ENCODE peak calls at places on chromosomes 13 and 19, in ten cellular contexts. J is WTC11; M is AG10803; K is mesendoderm; W is aorta; S is stimulated activated CD4-positive, alpha-beta T cell treated with anti-CD3 and anti-CD28 coated beads, Interleukin-1b, Interleukin-23, amount 100 ng/mL, for 1 hour; C is activated effector memory CD4-positive, alpha-beta T cell treated with Interleukin-2 at 50 U/mL for 16 hours; T is stimulated activated naive CD8-positive, alpha-beta T cell treated with anti-CD3 and anti-CD28 coated beads, Interleukin-15, amount 100 ng/mL, for 72 hours; F is osteocyte; D is GM18507. H is an unnamed sample.

GRCh38 chr13:64912141-64912540 is 2318.0 kb downstream of the PCDH9 start:
- DNase-seq in J (no peak), M (peak; percentile 76), K (peak; percentile 8), W (no peak), S (no peak), C (no peak), T (no peak), F (no peak), D (no peak), H (peak; percentile 69)

GRCh38 chr13:80655778-80656518 is 315.0 kb upstream of the SPRY2 start:
- DNase-seq in J (no peak), M (no peak), K (peak; percentile 39), W (no peak), S (no peak), C (no peak), T (no peak), F (no peak), D (no peak), H (no peak)

GRCh38 chr19:4577020-4577782 is 17.7 kb upstream of the SEMA6B start:
- DNase-seq in J (no peak), M (peak; percentile 23), K (peak; percentile 67), W (no peak), S (no peak), C (no peak), T (no peak), F (no peak), D (no peak), H (no peak)

GRCh38 chr13:29674532-29674931 is 79.0 kb upstream of the SLC7A1 start:
- DNase-seq in J (no peak), M (peak; percentile 65), K (no peak), W (no peak), S (no peak), C (no peak), T (no peak), F (no peak), D (no peak), H (no peak)

GRCh38 chr19:39916851-39917396 is 17.5 kb downstream of the FCGBP start:
- DNase-seq in J (no peak), M (no peak), K (no peak), W (no peak), S (no peak), C (no peak), T (no peak), F (peak; percentile 53), D (no peak), H (no peak)

GRCh38 chr13:32309812-32310706 is 5.1 kb downstream of the ZAR1L start:
- DNase-seq in J (no peak), M (peak; percentile 67), K (peak; percentile 51), W (no peak), S (no peak), C (no peak), T (peak; percentile 30), F (no peak), D (no peak), H (peak; percentile 16)

GRCh38 chr13:47628666-47629065 is 372.4 kb downstream of the SUCLA2 start:
- DNase-seq in J (no peak), M (peak; percentile 9), K (no peak), W (no peak), S (no peak), C (no peak), T (no peak), F (no peak), D (no peak), H (no peak)

GRCh38 chr13:27644302-27644701 is 22.6 kb downstream of the POLR1D start:
- DNase-seq in J (no peak), M (peak; percentile 92), K (no peak), W (no peak), S (no peak), C (no peak), T (no peak), F (no peak), D (no peak), H (no peak)

GRCh38 chr19:45103625-45104319 is 10.8 kb downstream of the PPP1R37 start:
- DNase-seq in J (no peak), M (no peak), K (peak; percentile 45), W (no peak), S (no peak), C (no peak), T (no peak), F (no peak), D (no peak), H (no peak)

GRCh38 chr13:57633141-57633949 is 1.8 kb downstream of the PCDH17 start:
- DNase-seq in J (peak; percentile 88), M (no peak), K (peak; percentile 80), W (peak; percentile 89), S (no peak), C (no peak), T (no peak), F (no peak), D (no peak), H (no peak)

GRCh38 chr19:1069009-1069779 is 2.2 kb downstream of the ARHGAP45 start:
- DNase-seq in J (no peak), M (no peak), K (no peak), W (peak; percentile 83), S (peak; percentile 48), C (peak; percentile 76), T (peak; percentile 39), F (no peak), D (no peak), H (peak; percentile 36)

GRCh38 chr13:95352486-95352885 is 51.2 kb upstream of the ABCC4 start:
- DNase-seq in J (no peak), M (no peak), K (no peak), W (no peak), S (no peak), C (no peak), T (no peak), F (no peak), D (no peak), H (no peak)

GRCh38 chr19:38455031-38455430 is 21.5 kb downstream of the RYR1 start:
- DNase-seq in J (no peak), M (no peak), K (peak; percentile 64), W (no peak), S (no peak), C (no peak), T (no peak), F (no peak), D (no peak), H (peak; percentile 46)

GRCh38 chr19:8489591-8490394 is 12.6 kb downstream of the PRAM1 start:
- DNase-seq in J (no peak), M (no peak), K (no peak), W (peak; percentile 68), S (no peak), C (no peak), T (no peak), F (no peak), D (no peak), H (no peak)

GRCh38 chr13:113649212-113649611 is 8.8 kb downstream of the ATP4B start:
- DNase-seq in J (peak; percentile 17), M (no peak), K (peak; percentile 37), W (peak; percentile 54), S (no peak), C (no peak), T (no peak), F (no peak), D (no peak), H (no peak)

GRCh38 chr19:48896191-48896720 is 2.3 kb downstream of the TULP2 start:
- DNase-seq in J (peak; percentile 90), M (peak; percentile 33), K (peak; percentile 75), W (peak; percentile 87), S (no peak), C (no peak), T (peak; percentile 62), F (no peak), D (no peak), H (no peak)

GRCh38 chr19:35088514-35088913 is 27.1 kb upstream of the FXYD3 start:
- DNase-seq in J (no peak), M (peak; percentile 95), K (peak; percentile 77), W (no peak), S (no peak), C (no peak), T (no peak), F (no peak), D (no peak), H (peak; percentile 89)

GRCh38 chr13:74153316-74153715 is 19.1 kb upstream of the KLF12 start:
- DNase-seq in J (no peak), M (no peak), K (no peak), W (no peak), S (no peak), C (no peak), T (no peak), F (no peak), D (no peak), H (no peak)

GRCh38 chr19:54230031-54230430 is 7.2 kb upstream of the LILRB3 start:
- DNase-seq in J (no peak), M (no peak), K (no peak), W (no peak), S (no peak), C (no peak), T (no peak), F (no peak), D (no peak), H (no peak)

GRCh38 chr13:40975441-40975840 is 43.7 kb downstream of the ELF1 start:
- DNase-seq in J (no peak), M (no peak), K (no peak), W (no peak), S (no peak), C (no peak), T (no peak), F (no peak), D (no peak), H (no peak)

GRCh38 chr19:17264641-17264979 is at the start of gene USHBP1:
- DNase-seq in J (peak; percentile 71), M (no peak), K (peak; percentile 74), W (no peak), S (no peak), C (no peak), T (no peak), F (no peak), D (no peak), H (no peak)

GRCh38 chr13:111636804-111637203 is 316.4 kb downstream of the TEX29 start:
- DNase-seq in J (no peak), M (no peak), K (no peak), W (no peak), S (no peak), C (no peak), T (no peak), F (peak; percentile 64), D (no peak), H (no peak)